ENCODE peak calls at places on chromosome 6, in five cellular contexts. D is transverse colon, F is hepatocyte, T is endothelial cell of umbilical vein, C is heart right ventricle. Z is an unnamed sample.

GRCh38 chr6:125154184-125155135 is 887 bp downstream of the TPD52L1 start:
- DNase-seq in F (peak; percentile 69), C (no peak), D (peak; percentile 45), T (no peak), Z (no peak)

GRCh38 chr6:30903236-30903635 is 4.8 kb upstream of the GTF2H4 start:
- DNase-seq in D (no peak), T (no peak), C (no peak), F (no peak), Z (no peak)

GRCh38 chr6:3612341-3613041 is 139.0 kb downstream of the PXDC1 start:
- DNase-seq in T (peak; percentile 34), D (no peak), C (no peak), F (peak; percentile 55), Z (peak; percentile 84)

GRCh38 chr6:88728756-88729155 is 234.7 kb downstream of the RNGTT start:
- DNase-seq in F (no peak), T (no peak), D (no peak), C (no peak), Z (no peak)

GRCh38 chr6:148657053-148657452 is 89.8 kb upstream of the UST start:
- DNase-seq in C (no peak), F (peak; percentile 16), T (no peak), D (peak; percentile 10), Z (peak; percentile 29)

GRCh38 chr6:103820148-103820547 is 1039.6 kb downstream of the HACE1 start:
- DNase-seq in F (no peak), D (no peak), C (no peak), T (no peak), Z (no peak)

GRCh38 chr6:129006685-129007514 is 124.0 kb downstream of the LAMA2 start:
- DNase-seq in D (no peak), C (no peak), T (no peak), F (no peak), Z (no peak)

GRCh38 chr6:123965894-123966293 is 162.2 kb downstream of the NKAIN2 start:
- DNase-seq in C (peak; percentile 8), T (peak; percentile 61), F (no peak), D (no peak), Z (no peak)

GRCh38 chr6:3801960-3802359 is 47.2 kb upstream of the FAM50B start:
- DNase-seq in D (no peak), F (no peak), C (no peak), T (no peak), Z (no peak)

GRCh38 chr6:87825865-87826264 is 123.8 kb upstream of the AKIRIN2 start:
- DNase-seq in F (no peak), D (no peak), T (peak; percentile 11), C (no peak), Z (no peak)

GRCh38 chr6:27288136-27289044 is 23.7 kb downstream of the POM121L2 start:
- DNase-seq in T (no peak), F (no peak), D (no peak), C (no peak), Z (no peak)

GRCh38 chr6:72788188-72788587 is 166.3 kb downstream of the KCNQ5 start:
- DNase-seq in F (no peak), T (no peak), C (no peak), D (no peak), Z (peak; percentile 16)

GRCh38 chr6:63565058-63565726 is 7.1 kb upstream of the LOC128125822 start:
- DNase-seq in D (peak; percentile 18), C (no peak), F (peak; percentile 48), T (no peak), Z (no peak)

GRCh38 chr6:138752017-138752416 is 21.6 kb upstream of the CCDC28A start:
- DNase-seq in T (no peak), D (no peak), F (no peak), C (no peak), Z (no peak)

GRCh38 chr6:65760285-65760684 is 53.3 kb upstream of the EYS start:
- DNase-seq in C (no peak), F (no peak), T (no peak), D (no peak), Z (no peak)

GRCh38 chr6:83250235-83250634 is 57.1 kb downstream of the RWDD2A start:
- DNase-seq in F (no peak), T (no peak), C (no peak), D (no peak), Z (no peak)

GRCh38 chr6:127971945-127972391 is 71.1 kb upstream of the THEMIS start:
- DNase-seq in D (no peak), T (peak; percentile 46), F (no peak), C (no peak), Z (peak; percentile 86)

GRCh38 chr6:27861276-27861840 is 50.8 kb downstream of the OR2B2 start:
- DNase-seq in F (no peak), T (no peak), C (no peak), D (no peak), Z (no peak)

GRCh38 chr6:9405369-9405768 is 970.0 kb upstream of the SLC35B3 start:
- DNase-seq in T (no peak), D (no peak), C (no peak), F (peak; percentile 22), Z (peak; percentile 44)

GRCh38 chr6:444653-445275 is 53.2 kb downstream of the IRF4 start:
- DNase-seq in F (no peak), D (no peak), C (no peak), T (no peak), Z (no peak)

GRCh38 chr6:3292431-3293197 is 33.9 kb downstream of the PSMG4 start:
- DNase-seq in D (peak; percentile 4), F (no peak), T (no peak), C (no peak), Z (no peak)

GRCh38 chr6:99312354-99312753 is 37.1 kb downstream of the FAXC start:
- DNase-seq in D (no peak), T (no peak), C (no peak), F (no peak), Z (no peak)

GRCh38 chr6:63245908-63246307 is 34.6 kb downstream of the FKBP1C start:
- DNase-seq in T (no peak), D (no peak), F (no peak), C (no peak), Z (no peak)

GRCh38 chr6:17042422-17043147 is 59.3 kb upstream of the STMND1 start:
- DNase-seq in F (peak; percentile 84), T (peak; percentile 80), C (peak; percentile 17), D (peak; percentile 66), Z (peak; percentile 48)

GRCh38 chr6:93417421-93417996 is 1.9 kb downstream of the EPHA7 start:
- DNase-seq in T (peak; percentile 6), F (peak; percentile 48), C (peak; percentile 15), D (no peak), Z (peak; percentile 17)

GRCh38 chr6:33416386-33417126 is 1.4 kb downstream of the CUTA start:
- DNase-seq in D (no peak), C (no peak), T (no peak), F (no peak), Z (no peak)

GRCh38 chr6:121260651-121261102 is 73.6 kb downstream of the TBC1D32 start:
- DNase-seq in F (peak; percentile 4), D (no peak), T (peak; percentile 26), C (peak; percentile 59), Z (peak; percentile 63)

GRCh38 chr6:91476000-91476399 is 889.1 kb upstream of the MAP3K7 start:
- DNase-seq in D (peak; percentile 13), T (peak; percentile 74), F (peak; percentile 34), C (no peak), Z (peak; percentile 75)

GRCh38 chr6:42101186-42101657 is 41.2 kb downstream of the C6orf132 start:
- DNase-seq in T (no peak), C (no peak), F (peak; percentile 78), D (peak; percentile 61), Z (peak; percentile 31)

GRCh38 chr6:97160280-97160679 is 122.7 kb downstream of the MMS22L start:
- DNase-seq in C (no peak), F (no peak), D (no peak), T (no peak), Z (no peak)

GRCh38 chr6:129635396-129636164 is 74.4 kb downstream of the ARHGAP18 start:
- DNase-seq in F (no peak), T (peak; percentile 84), C (peak; percentile 44), D (no peak), Z (no peak)

GRCh38 chr6:42201382-42201781 is 6.6 kb upstream of the GUCA1B start:
- DNase-seq in D (no peak), F (no peak), T (no peak), C (no peak), Z (no peak)

GRCh38 chr6:160102956-160103824 is 18.4 kb upstream of the SLC22A1 start:
- DNase-seq in T (peak; percentile 40), F (no peak), D (peak; percentile 31), C (no peak), Z (peak; percentile 33)
- TF ChIP-seq CTCF in T (peak; percentile 59), F (peak; percentile 31), D (peak; percentile 38), C (peak; percentile 44), Z (peak; percentile 70)

DNA sequence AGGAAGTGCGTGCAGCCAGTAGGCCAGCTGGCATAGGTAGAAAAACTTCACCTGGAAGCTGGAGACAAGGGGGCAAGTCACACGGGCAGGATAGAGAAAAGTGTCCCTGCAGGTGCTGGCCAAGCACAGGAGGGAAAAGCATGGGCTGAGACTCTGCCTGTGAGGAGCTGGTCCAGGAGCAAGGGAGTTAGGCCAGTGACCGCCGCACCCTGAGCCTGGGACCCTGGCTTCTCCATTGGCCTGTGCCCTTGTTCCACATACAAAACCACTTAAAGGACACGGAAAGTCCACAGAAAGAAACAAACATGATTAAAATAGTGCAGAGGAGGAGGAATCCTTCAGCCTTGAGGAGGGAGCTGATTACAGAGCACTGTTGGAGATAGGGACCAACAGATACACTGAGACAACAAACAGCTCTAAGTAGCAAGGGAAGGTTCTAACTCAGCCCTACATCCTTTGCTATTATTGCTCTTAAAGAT is 68.6 kb downstream of the TRAM2 start:
- DNase-seq in T (no peak), D (no peak), F (no peak), C (no peak), Z (no peak)
- H3K36me3 ChIP-seq in T (peaks cover 26% of the 10 kb centered on the region), D (peaks cover 15% of the 10 kb centered on the region), F (peaks cover 4% of the 10 kb centered on the region), C (peaks cover 4% of the 10 kb centered on the region), Z (peaks cover 91% of the 10 kb centered on the region)

GRCh38 chr6:137044366-137045220 is at the start of gene IL20RA:
- DNase-seq in F (peak; percentile 53), C (peak; percentile 21), D (peak; percentile 35), T (no peak), Z (no peak)

GRCh38 chr6:137045221-137045789 is 540 bp upstream of the IL20RA start:
- DNase-seq in F (no peak), C (no peak), T (no peak), D (no peak), Z (no peak)

GRCh38 chr6:137049095-137049494 is 4.3 kb upstream of the IL20RA start:
- DNase-seq in F (no peak), T (no peak), D (no peak), C (no peak), Z (no peak)

GRCh38 chr6:137043710-137044365 is 927 bp downstream of the IL20RA start:
- DNase-seq in T (peak; percentile 39), C (no peak), F (peak; percentile 34), D (peak; percentile 28), Z (peak; percentile 12)

DNA sequence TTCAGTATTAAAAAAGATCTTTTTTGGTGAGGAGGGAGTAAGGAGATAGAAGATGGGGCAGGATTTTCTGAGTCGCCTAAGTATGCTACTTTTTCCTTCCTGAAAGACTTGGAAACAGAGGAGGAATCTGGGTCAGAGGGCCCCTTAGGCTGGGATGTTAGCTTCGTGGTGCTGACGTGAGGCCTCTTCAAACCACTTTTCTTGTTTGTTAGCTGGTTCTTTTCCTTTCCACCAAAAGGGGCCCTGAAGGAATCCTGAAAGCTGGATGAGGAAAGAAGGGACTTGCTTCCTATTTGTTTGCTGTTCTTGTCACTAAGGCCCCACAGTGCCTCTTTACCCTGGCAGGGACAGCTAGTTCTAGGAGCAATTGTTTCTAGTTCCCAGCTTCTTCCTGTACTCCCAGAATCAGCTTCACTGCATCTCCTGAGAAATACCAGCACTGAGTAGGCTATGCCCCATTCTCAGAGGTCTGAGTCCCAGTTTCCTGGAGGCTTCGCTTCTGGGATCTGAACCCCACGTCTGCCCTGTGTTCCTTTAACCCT is 2.2 kb upstream of the IL20RA start:
- DNase-seq in F (no peak), T (no peak), C (no peak), D (no peak), Z (no peak)
- H3K27me3 ChIP-seq in F (peaks cover 19% of the 10 kb centered on the region), T (peaks cover 16% of the 10 kb centered on the region), C (peaks cover 96% of the 10 kb centered on the region), D (peaks cover 35% of the 10 kb centered on the region), Z (peaks cover 2% of the 10 kb centered on the region)

GRCh38 chr6:122839906-122840305 is 50.8 kb downstream of the SMPDL3A start:
- DNase-seq in D (no peak), C (no peak), T (no peak), F (no peak), Z (no peak)
- TF ChIP-seq CTCF in D (no peak), C (no peak), T (no peak), F (no peak), Z (no peak)

Z was measured in brain microvascular endothelial cell.